ENCODE peak calls at places on chromosomes 12 and 14, in ten cellular contexts. E, R, B, Z, C, K, H, P, S and T are unnamed samples.

GRCh38 chr12:104486416-104486815 is 29.7 kb downstream of the CHST11 start:
- DNase-seq in P (no peak), K (no peak), E (no peak), B (no peak), H (no peak), Z (no peak), R (no peak), C (no peak), S (no peak), T (no peak)

GRCh38 chr14:44149597-44149996 is 357.5 kb downstream of the FSCB start:
- DNase-seq in E (no peak), Z (no peak), K (no peak), B (no peak), R (peak), P (peak), S (peak), H (no peak), C (no peak), T (no peak)

GRCh38 chr12:57216931-57217871 is 607 bp downstream of the NXPH4 start:
- DNase-seq in R (no peak), H (no peak), P (no peak), E (no peak), B (peak), C (no peak), K (peak), Z (no peak), S (peak), T (peak)

GRCh38 chr14:44444454-44444853 is 62.6 kb downstream of the FSCB start:
- DNase-seq in E (no peak), H (no peak), R (no peak), K (no peak), S (no peak), C (no peak), B (no peak), Z (no peak), P (no peak), T (no peak)

GRCh38 chr12:63037721-63038120 is 102.8 kb upstream of the PPM1H start:
- DNase-seq in B (no peak), E (no peak), R (no peak), C (no peak), K (no peak), Z (no peak), S (no peak), P (no peak), H (no peak), T (no peak)

GRCh38 chr14:85300119-85300518 is 229.8 kb upstream of the FLRT2 start:
- DNase-seq in P (no peak), Z (no peak), R (no peak), C (no peak), E (no peak), H (no peak), B (no peak), S (no peak), K (peak), T (no peak)

GRCh38 chr14:53890611-53891091 is 66.0 kb downstream of the BMP4 start:
- DNase-seq in Z (no peak), H (no peak), C (peak), B (no peak), S (no peak), P (no peak), K (no peak), E (no peak), R (no peak), T (no peak)

GRCh38 chr14:104894331-104895206 is 29.5 kb downstream of the CEP170B start:
- DNase-seq in S (no peak), K (peak), Z (no peak), E (no peak), B (no peak), R (no peak), P (peak), H (peak), C (no peak), T (no peak)

GRCh38 chr14:94936411-94936892 is 166.5 kb upstream of the GSC start:
- DNase-seq in Z (peak), C (no peak), R (no peak), K (peak), B (no peak), E (no peak), P (no peak), H (peak), S (no peak), T (no peak)

GRCh38 chr12:58066296-58066695 is 124.9 kb downstream of the ATP23 start:
- DNase-seq in S (no peak), Z (no peak), E (no peak), C (no peak), B (no peak), P (no peak), K (peak), R (no peak), H (no peak), T (no peak)

GRCh38 chr14:100872641-100873071 is 30.9 kb downstream of the RTL1 start:
- DNase-seq in R (no peak), H (no peak), E (no peak), Z (no peak), P (no peak), B (no peak), C (no peak), K (no peak), S (no peak), T (no peak)

GRCh38 chr12:1811281-1811947 is 9.0 kb upstream of the LRTM2 start:
- DNase-seq in E (no peak), H (no peak), C (peak), P (no peak), S (peak), Z (no peak), B (no peak), K (no peak), R (no peak), T (no peak)

GRCh38 chr12:103114296-103115055 is 157.0 kb downstream of the ASCL1 start:
- DNase-seq in S (peak), R (no peak), E (no peak), H (no peak), C (no peak), K (no peak), Z (no peak), B (no peak), P (no peak), T (no peak)

GRCh38 chr12:62722971-62723680 is 211.8 kb downstream of the PPM1H start:
- DNase-seq in H (no peak), Z (no peak), P (no peak), R (no peak), K (no peak), S (no peak), E (no peak), C (peak), B (no peak), T (no peak)

GRCh38 chr14:73685328-73685727 is 28.9 kb downstream of the PNMA1 start:
- DNase-seq in R (no peak), B (no peak), E (no peak), C (no peak), Z (no peak), S (peak), P (no peak), H (no peak), K (no peak), T (no peak)

GRCh38 chr14:29494312-29494711 is 433.3 kb downstream of the PRKD1 start:
- DNase-seq in K (no peak), P (no peak), S (no peak), Z (no peak), B (no peak), C (no peak), E (no peak), R (no peak), H (no peak), T (no peak)

GRCh38 chr12:108570743-108571603 is 8.6 kb downstream of the ISCU start:
- DNase-seq in C (peak), S (peak), E (no peak), Z (no peak), P (peak), B (no peak), H (no peak), K (no peak), R (peak), T (no peak)

GRCh38 chr12:122460641-122461040 is 38.2 kb upstream of the CLIP1 start:
- DNase-seq in R (no peak), C (no peak), B (no peak), H (no peak), K (no peak), S (no peak), Z (no peak), E (no peak), P (no peak), T (no peak)

GRCh38 chr14:52013984-52014600 is 24.7 kb downstream of the RTRAF start:
- DNase-seq in Z (no peak), K (no peak), B (peak), P (no peak), S (peak), C (no peak), E (no peak), R (no peak), H (no peak), T (peak)

GRCh38 chr12:121812320-121812871 is 8.6 kb downstream of the SETD1B start:
- DNase-seq in C (peak), P (peak), R (no peak), E (no peak), B (peak), Z (peak), K (peak), S (no peak), H (peak), T (peak)

GRCh38 chr12:88219861-88220260 is 77.8 kb downstream of the TMTC3 start:
- DNase-seq in E (no peak), H (no peak), Z (no peak), K (no peak), R (no peak), C (no peak), S (no peak), B (no peak), P (no peak), T (no peak)

GRCh38 chr12:47801170-47801903 is 18.4 kb downstream of the HDAC7 start:
- DNase-seq in H (no peak), Z (no peak), E (no peak), S (peak), K (no peak), B (no peak), P (no peak), R (no peak), C (no peak), T (peak)

GRCh38 chr14:82604819-82605218 is 1071.2 kb upstream of the SEL1L start:
- DNase-seq in Z (no peak), S (no peak), C (no peak), B (no peak), K (no peak), P (no peak), H (no peak), R (no peak), E (no peak), T (no peak)

GRCh38 chr14:49621114-49621881 is 699 bp downstream of the MGAT2 start:
- DNase-seq in H (peak), Z (peak), B (no peak), C (peak), P (peak), S (peak), R (no peak), K (peak), E (peak), T (peak)

GRCh38 chr12:13173012-13173441 is 23.5 kb upstream of the EMP1 start:
- DNase-seq in R (no peak), C (peak), K (no peak), P (no peak), H (peak), Z (no peak), E (no peak), S (no peak), B (no peak), T (no peak)

GRCh38 chr12:47317182-47317915 is 237.6 kb upstream of the AMIGO2 start:
- DNase-seq in K (no peak), R (no peak), P (no peak), S (no peak), B (no peak), H (no peak), E (no peak), Z (no peak), C (no peak), T (no peak)

GRCh38 chr12:27151479-27151878 is 69.1 kb upstream of the C12orf71 start:
- DNase-seq in C (no peak), H (no peak), S (peak), P (no peak), E (no peak), B (no peak), R (no peak), K (no peak), Z (no peak), T (no peak)

GRCh38 chr12:4858385-4858784 is 51.3 kb upstream of the KCNA1 start:
- DNase-seq in Z (no peak), P (peak), R (no peak), E (no peak), C (no peak), H (no peak), K (peak), S (no peak), B (no peak), T (no peak)

GRCh38 chr14:23300687-23301223 is 1.9 kb downstream of the PPP1R3E start:
- DNase-seq in K (peak), S (peak), Z (peak), E (no peak), H (peak), B (no peak), R (no peak), P (peak), C (peak), T (no peak)

GRCh38 chr12:66555113-66555512 is 123.8 kb downstream of the GRIP1 start:
- DNase-seq in Z (no peak), B (no peak), C (no peak), K (no peak), P (no peak), R (no peak), H (no peak), E (no peak), S (peak), T (no peak)

GRCh38 chr12:65878540-65878939 is 54.3 kb downstream of the HMGA2 start:
- DNase-seq in P (no peak), C (no peak), R (no peak), B (no peak), Z (no peak), H (no peak), K (no peak), E (no peak), S (no peak), T (no peak)

GRCh38 chr12:109706747-109707469 is 6.7 kb upstream of the FAM222A start:
- DNase-seq in C (no peak), K (peak), H (no peak), S (no peak), B (no peak), Z (peak), P (peak), E (no peak), R (no peak), T (no peak)

GRCh38 chr12:39332661-39333175 is 110.2 kb downstream of the KIF21A start:
- DNase-seq in E (no peak), P (no peak), H (no peak), K (no peak), R (no peak), C (no peak), Z (no peak), B (no peak), S (no peak), T (no peak)

GRCh38 chr12:18054925-18055324 is 35.1 kb downstream of the RERGL start:
- DNase-seq in Z (no peak), S (no peak), R (no peak), C (no peak), B (no peak), E (no peak), P (no peak), H (no peak), K (no peak), T (no peak)

GRCh38 chr14:75934998-75935628 is 46.7 kb downstream of the TGFB3 start:
- DNase-seq in R (no peak), Z (no peak), B (no peak), C (no peak), E (no peak), P (no peak), H (no peak), K (no peak), S (no peak), T (no peak)

GRCh38 chr12:3770891-3771290 is 18.0 kb upstream of the CRACR2A start:
- DNase-seq in P (no peak), C (peak), K (no peak), B (no peak), E (no peak), S (no peak), Z (no peak), H (no peak), R (no peak), T (no peak)

GRCh38 chr12:3313655-3314305 is 177.2 kb upstream of the PRMT8 start:
- DNase-seq in K (no peak), R (no peak), H (peak), B (peak), P (no peak), Z (no peak), C (peak), E (no peak), S (peak), T (no peak)

GRCh38 chr14:55120466-55121144 is 8.4 kb upstream of the LGALS3 start:
- DNase-seq in S (peak), H (no peak), K (no peak), C (no peak), P (no peak), R (no peak), Z (peak), B (no peak), E (no peak), T (peak)
- TF ChIP-seq POLR2A in S (no peak), H (no peak), K (no peak), C (no peak), P (no peak), R (no peak), Z (no peak), B (no peak), E (no peak), T (no peak)

DNA sequence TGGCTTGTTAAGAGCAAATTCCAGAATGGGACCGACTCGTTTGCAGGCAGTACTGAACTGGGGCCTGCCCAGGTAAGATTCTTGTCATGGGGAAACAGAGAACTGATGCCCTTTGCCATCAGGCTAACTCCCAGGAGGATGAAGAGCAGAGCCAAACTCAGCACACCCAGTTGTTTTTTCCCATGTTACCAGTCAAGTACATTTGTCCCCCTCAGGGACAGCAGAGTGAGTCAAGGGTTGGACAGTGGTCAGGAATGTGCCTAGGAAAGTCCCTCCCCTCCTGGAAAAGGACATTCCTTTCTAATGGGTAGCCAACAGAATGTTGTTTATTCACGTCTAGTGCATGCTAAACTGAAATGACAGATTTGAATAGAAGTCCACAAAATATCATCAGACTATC is 1.6 kb downstream of the ART4 start:
- DNase-seq in B (peak), H (peak), Z (peak), C (peak), R (no peak), P (peak), E (no peak), S (no peak), K (peak), T (no peak)
- TF ChIP-seq POLR2A in B (no peak), H (no peak), Z (no peak), C (no peak), R (no peak), P (peak), E (no peak), S (no peak), K (peak), T (no peak)

DNA sequence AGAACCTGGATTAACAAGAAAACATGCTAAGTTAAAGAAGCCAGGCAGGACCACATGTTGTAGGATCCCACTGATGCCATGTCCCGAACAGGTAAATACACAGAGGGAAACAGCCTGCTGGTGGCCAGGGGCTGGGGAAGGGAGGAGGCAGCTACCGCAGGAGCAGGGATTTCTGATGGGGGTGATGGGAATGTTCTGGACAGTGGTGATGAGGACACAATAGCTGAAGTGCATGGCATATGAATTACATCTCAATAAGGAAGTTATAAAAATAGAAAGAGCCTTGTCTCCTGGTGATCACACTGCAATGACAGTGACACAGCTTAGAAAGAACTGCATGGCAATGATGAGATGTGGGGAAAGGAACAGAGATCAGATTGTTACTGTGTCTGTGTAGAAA is 34.4 kb downstream of the SNRNP35 start:
- DNase-seq in K (no peak), R (no peak), B (no peak), Z (no peak), C (no peak), E (no peak), H (no peak), S (peak), P (no peak), T (no peak)
- TF ChIP-seq POLR2A in K (no peak), R (no peak), B (no peak), Z (no peak), C (no peak), E (no peak), H (no peak), S (no peak), P (no peak), T (no peak)

GRCh38 chr14:90496379-90496778 is 99.5 kb downstream of the CALM1 start:
- DNase-seq in R (no peak), Z (no peak), C (no peak), E (no peak), B (no peak), K (no peak), H (no peak), P (no peak), S (no peak), T (no peak)

GRCh38 chr14:90499908-90500664 is 103.3 kb downstream of the CALM1 start:
- DNase-seq in C (no peak), E (no peak), S (no peak), B (no peak), K (no peak), H (no peak), Z (no peak), R (no peak), P (no peak), T (no peak)

GRCh38 chr14:90495357-90496276 is 98.8 kb downstream of the CALM1 start:
- DNase-seq in Z (peak), S (peak), H (no peak), B (peak), K (peak), R (no peak), E (no peak), C (peak), P (peak), T (no peak)

GRCh38 chr14:90499121-90499520 is 102.3 kb downstream of the CALM1 start:
- DNase-seq in C (no peak), B (no peak), R (no peak), H (no peak), Z (no peak), E (no peak), K (no peak), P (no peak), S (no peak), T (no peak)

DNA sequence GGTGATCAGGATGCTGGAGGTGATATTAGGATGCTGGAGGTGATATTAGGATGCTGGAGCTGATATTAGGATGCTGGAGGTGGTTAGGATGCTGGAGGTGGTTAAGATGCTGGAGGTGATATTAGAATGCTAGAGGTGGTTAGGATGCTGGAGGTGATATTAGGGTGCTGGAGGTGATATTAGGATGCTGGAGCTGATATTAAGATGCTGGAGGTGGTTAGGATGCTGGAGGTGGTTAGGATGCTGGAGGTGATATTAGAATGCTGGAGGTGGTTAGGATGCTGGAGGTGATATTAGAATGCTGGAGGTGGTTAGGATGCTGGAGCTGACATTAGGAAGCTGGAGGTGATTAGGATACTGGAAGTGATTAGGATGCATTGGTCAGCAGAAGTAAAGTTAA is 101.4 kb downstream of the CALM1 start:
- DNase-seq in C (no peak), K (no peak), S (no peak), E (no peak), B (no peak), P (no peak), H (no peak), Z (no peak), R (no peak), T (no peak)
- TF ChIP-seq POLR2A in C (no peak), K (no peak), S (no peak), E (no peak), B (no peak), P (no peak), H (no peak), Z (no peak), R (no peak), T (no peak)

DNA sequence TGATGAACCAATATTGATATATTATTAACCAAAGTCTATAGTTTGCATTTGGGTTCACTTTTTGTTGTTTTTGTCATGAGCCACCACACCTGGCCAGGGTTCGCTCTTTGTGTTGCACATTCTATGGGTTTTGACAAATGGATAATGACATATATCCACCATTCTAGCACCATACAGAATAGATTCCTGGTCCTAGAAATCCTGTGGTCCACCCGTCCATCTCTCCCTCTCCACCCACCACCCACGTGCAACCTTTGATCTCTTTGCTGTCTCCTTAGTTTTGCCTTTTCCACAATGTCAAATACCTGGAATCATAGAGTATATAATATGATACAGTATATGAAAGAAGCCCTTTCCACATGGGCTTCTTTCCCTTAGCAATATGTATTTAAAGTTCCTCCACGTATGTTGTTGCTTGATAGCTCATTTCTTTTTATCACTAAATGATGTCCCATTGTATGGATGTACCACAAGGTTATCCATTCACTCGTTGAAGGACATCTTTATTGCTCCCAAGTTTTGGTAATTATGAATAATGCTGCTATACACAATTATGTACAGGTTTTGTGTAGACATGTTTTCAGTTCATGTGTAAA is 7.4 kb downstream of the RPL6 start:
- DNase-seq in Z (no peak), K (no peak), C (no peak), S (no peak), B (no peak), P (no peak), H (no peak), E (no peak), R (no peak), T (no peak)
- TF ChIP-seq POLR2A in Z (no peak), K (no peak), C (no peak), S (no peak), B (no peak), P (no peak), H (no peak), E (no peak), R (no peak), T (no peak)